ENCODE peak calls at places on chromosomes 1 and 21, in five cellular contexts. X, R, V, I and D are unnamed samples.

GRCh38 chr1:183270541-183271141 is 84.6 kb downstream of the LAMC2 start:
- DNase-seq in X (no peak), R (no peak), V (no peak), I (no peak), D (no peak)

GRCh38 chr1:8409107-8409506 is 91.2 kb downstream of the SLC45A1 start:
- DNase-seq in X (peak; percentile 24), R (no peak), V (no peak), I (no peak), D (peak; percentile 34)

GRCh38 chr1:229117664-229118300 is 153.1 kb upstream of the RAB4A start:
- DNase-seq in X (no peak), R (peak; percentile 88), V (no peak), I (no peak), D (no peak)

GRCh38 chr1:1314237-1314586 is 5.8 kb downstream of the PUSL1 start:
- DNase-seq in X (no peak), R (no peak), V (no peak), I (no peak), D (no peak)

GRCh38 chr1:225603538-225604354 is 49.2 kb downstream of the ENAH start:
- DNase-seq in X (no peak), R (no peak), V (no peak), I (no peak), D (no peak)

GRCh38 chr1:64975740-64976139 is 9.4 kb upstream of the JAK1 start:
- DNase-seq in X (no peak), R (no peak), V (no peak), I (no peak), D (no peak)

GRCh38 chr1:6353948-6354658 is 39.5 kb downstream of the ACOT7 start:
- DNase-seq in X (no peak), R (no peak), V (no peak), I (no peak), D (no peak)

GRCh38 chr1:206794294-206794908 is 22.1 kb upstream of the IL10 start:
- DNase-seq in X (no peak), R (no peak), V (no peak), I (no peak), D (no peak)

GRCh38 chr1:20589331-20590312 is 725 bp downstream of the CDA start:
- DNase-seq in X (no peak), R (peak; percentile 87), V (no peak), I (no peak), D (no peak)

GRCh38 chr1:19476440-19477190 is 8.7 kb downstream of the CAPZB start:
- DNase-seq in X (no peak), R (no peak), V (no peak), I (peak; percentile 38), D (peak; percentile 47)

GRCh38 chr21:26550357-26550756 is 22.7 kb downstream of the CYYR1 start:
- DNase-seq in X (no peak), R (no peak), V (no peak), I (no peak), D (no peak)

GRCh38 chr21:43712268-43712942 is 6.5 kb upstream of the PDXK start:
- DNase-seq in X (no peak), R (no peak), V (no peak), I (no peak), D (no peak)

GRCh38 chr1:107748529-107748928 is 216.5 kb downstream of the VAV3 start:
- DNase-seq in X (no peak), R (no peak), V (no peak), I (no peak), D (no peak)

GRCh38 chr21:42006765-42007164 is 3.4 kb downstream of the ZBTB21 start:
- DNase-seq in X (no peak), R (no peak), V (no peak), I (no peak), D (no peak)

GRCh38 chr1:204178487-204179281 is 12.5 kb upstream of the REN start:
- DNase-seq in X (no peak), R (no peak), V (no peak), I (no peak), D (no peak)

GRCh38 chr1:27952147-27952546 is 7.6 kb upstream of the XKR8 start:
- DNase-seq in X (no peak), R (no peak), V (no peak), I (no peak), D (no peak)

GRCh38 chr1:12407050-12407961 is 177.5 kb downstream of the VPS13D start:
- DNase-seq in X (peak; percentile 21), R (no peak), V (no peak), I (no peak), D (peak; percentile 27)

GRCh38 chr1:221334082-221334481 is 407.8 kb downstream of the DUSP10 start:
- DNase-seq in X (no peak), R (no peak), V (no peak), I (no peak), D (no peak)

GRCh38 chr1:212125654-212126053 is 90.1 kb downstream of the DTL start:
- DNase-seq in X (no peak), R (no peak), V (no peak), I (no peak), D (no peak)

GRCh38 chr1:67053785-67054759 is at the start of gene SLC35D1:
- DNase-seq in X (peak; percentile 94), R (peak; percentile 94), V (peak; percentile 82), I (peak; percentile 80), D (peak; percentile 90)

GRCh38 chr1:7845761-7846160 is 7.1 kb downstream of the UTS2 start:
- DNase-seq in X (no peak), R (no peak), V (no peak), I (no peak), D (no peak)

GRCh38 chr1:241679404-241679803 is 27.3 kb downstream of the WDR64 start:
- DNase-seq in X (no peak), R (no peak), V (no peak), I (no peak), D (no peak)

GRCh38 chr21:37695111-37695510 is 221.1 kb downstream of the KCNJ6 start:
- DNase-seq in X (no peak), R (no peak), V (no peak), I (no peak), D (no peak)

GRCh38 chr1:200279810-200280411 is 129.9 kb downstream of the ZNF281 start:
- DNase-seq in X (peak; percentile 31), R (no peak), V (no peak), I (peak; percentile 65), D (peak; percentile 34)

GRCh38 chr1:243939167-243939848 is 89.3 kb upstream of the AKT3 start:
- DNase-seq in X (no peak), R (no peak), V (no peak), I (no peak), D (no peak)

GRCh38 chr1:171141336-171142051 is 43.6 kb upstream of the FMO2 start:
- DNase-seq in X (no peak), R (no peak), V (no peak), I (no peak), D (no peak)
- TF ChIP-seq CTCF in X (no peak), R (no peak), V (no peak), I (no peak), D (no peak)

GRCh38 chr1:109112056-109112651 is 1.8 kb upstream of the ELAPOR1 start:
- DNase-seq in X (no peak), R (no peak), V (no peak), I (no peak), D (peak; percentile 46)
- TF ChIP-seq CTCF in X (peak; percentile 40), R (no peak), V (no peak), I (no peak), D (no peak)

GRCh38 chr1:13781228-13781627 is 81.2 kb downstream of the PRDM2 start:
- DNase-seq in X (no peak), R (no peak), V (no peak), I (no peak), D (no peak)
- TF ChIP-seq CTCF in X (no peak), R (no peak), V (no peak), I (no peak), D (no peak)

GRCh38 chr1:233639611-233640010 is 25.7 kb downstream of the KCNK1 start:
- DNase-seq in X (no peak), R (no peak), V (no peak), I (no peak), D (no peak)
- TF ChIP-seq CTCF in X (no peak), R (no peak), V (no peak), I (no peak), D (no peak)

DNA sequence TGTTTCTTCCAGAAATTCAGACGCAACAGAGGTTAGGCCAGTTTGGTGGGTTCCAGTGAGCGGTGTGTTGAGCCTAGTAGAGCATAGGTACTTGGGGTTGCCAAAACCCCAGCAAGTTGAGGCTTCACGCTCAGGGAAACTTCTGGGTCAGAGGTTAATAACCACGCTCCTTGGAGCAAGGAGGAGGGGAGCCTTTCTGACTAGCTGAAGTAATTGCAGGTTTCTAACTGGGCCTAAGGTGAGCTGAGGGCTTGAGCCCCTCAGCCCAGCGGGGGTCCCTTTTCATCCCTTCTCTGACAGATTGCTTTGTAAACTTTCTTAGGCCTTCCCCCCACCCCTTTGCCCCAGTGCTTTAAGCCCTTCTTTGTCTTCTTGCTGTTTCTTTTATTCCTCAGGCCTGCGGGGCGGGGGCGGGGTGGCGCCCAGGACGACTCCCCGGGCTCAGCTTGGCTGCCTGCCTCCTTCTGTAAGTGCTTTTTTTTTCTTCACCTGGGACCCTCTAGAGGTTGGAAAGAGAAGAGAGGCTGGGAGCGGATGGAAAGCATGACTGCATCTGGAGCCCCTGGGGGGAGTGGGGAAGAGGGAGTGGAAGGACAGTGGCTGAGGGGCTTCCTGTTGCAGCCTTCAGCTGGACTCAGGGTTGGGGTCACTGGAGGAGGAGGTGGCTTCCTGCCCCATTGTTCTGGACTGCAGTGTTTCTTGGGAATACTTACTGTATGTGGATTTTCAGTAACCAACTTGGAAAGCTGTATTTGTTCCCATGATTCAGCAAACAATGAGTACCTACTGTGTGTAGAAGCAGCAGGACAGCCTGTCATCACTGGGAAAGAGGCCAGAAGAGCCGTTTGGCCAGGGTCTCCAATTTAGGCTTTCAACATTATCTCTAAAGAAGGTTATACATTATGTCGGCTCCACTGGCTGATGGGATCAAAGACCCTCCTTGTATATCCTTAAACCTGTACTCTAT is 1.4 kb upstream of the ZNF436 start:
- DNase-seq in X (no peak), R (no peak), V (no peak), I (peak; percentile 76), D (no peak)
- TF ChIP-seq CTCF in X (no peak), R (no peak), V (no peak), I (peak; percentile 34), D (no peak)

GRCh38 chr1:95122151-95122697 is 5.1 kb downstream of the TLCD4 start:
- DNase-seq in X (no peak), R (no peak), V (no peak), I (no peak), D (no peak)
- TF ChIP-seq CTCF in X (no peak), R (no peak), V (no peak), I (no peak), D (no peak)